ENCODE peak calls at places on chromosome 12, in six cellular contexts. One of them, this sample, is unnamed.

GRCh38 chr12:54749191-54749818 is 101.1 kb upstream of the DCD start:
- DNase-seq in stomach: no peak
- DNase-seq in tibial nerve: peak
- DNase-seq in uterus: no peak
- DNase-seq in NB4: peak
- DNase-seq in adrenal gland: no peak
- DNase-seq in this sample: peak

GRCh38 chr12:105955976-105956375 is 182.8 kb downstream of the NUAK1 start:
- DNase-seq in NB4: no peak
- DNase-seq in tibial nerve: no peak
- DNase-seq in stomach: no peak
- DNase-seq in adrenal gland: no peak
- DNase-seq in uterus: no peak
- DNase-seq in this sample: no peak

GRCh38 chr12:116295327-116296263 is 18.1 kb upstream of the MED13L start:
- DNase-seq in NB4: no peak
- DNase-seq in adrenal gland: no peak
- DNase-seq in uterus: no peak
- DNase-seq in stomach: no peak
- DNase-seq in tibial nerve: no peak
- DNase-seq in this sample: no peak

GRCh38 chr12:108525681-108526080 is 10.6 kb downstream of the FICD start:
- DNase-seq in NB4: no peak
- DNase-seq in tibial nerve: no peak
- DNase-seq in uterus: no peak
- DNase-seq in stomach: no peak
- DNase-seq in adrenal gland: no peak
- DNase-seq in this sample: no peak

GRCh38 chr12:102376251-102376747 is 104.1 kb downstream of the IGF1 start:
- DNase-seq in tibial nerve: no peak
- DNase-seq in uterus: peak
- DNase-seq in stomach: no peak
- DNase-seq in adrenal gland: no peak
- DNase-seq in NB4: no peak
- DNase-seq in this sample: no peak

GRCh38 chr12:131103614-131104463 is 150.1 kb downstream of the ADGRD1 start:
- DNase-seq in uterus: peak
- DNase-seq in adrenal gland: peak
- DNase-seq in tibial nerve: no peak
- DNase-seq in NB4: no peak
- DNase-seq in stomach: peak
- DNase-seq in this sample: no peak

GRCh38 chr12:61647566-61647965 is 612.6 kb upstream of the USP15 start:
- DNase-seq in adrenal gland: no peak
- DNase-seq in NB4: no peak
- DNase-seq in stomach: no peak
- DNase-seq in uterus: no peak
- DNase-seq in tibial nerve: no peak
- DNase-seq in this sample: no peak

GRCh38 chr12:25518512-25518911 is 34.6 kb downstream of the LMNTD1 start:
- DNase-seq in NB4: peak
- DNase-seq in stomach: no peak
- DNase-seq in uterus: no peak
- DNase-seq in adrenal gland: no peak
- DNase-seq in tibial nerve: no peak
- DNase-seq in this sample: no peak

GRCh38 chr12:31519525-31519924 is 71.4 kb downstream of the DENND5B start:
- DNase-seq in stomach: no peak
- DNase-seq in adrenal gland: no peak
- DNase-seq in tibial nerve: no peak
- DNase-seq in NB4: no peak
- DNase-seq in uterus: no peak
- DNase-seq in this sample: no peak

GRCh38 chr12:90951418-90952110 is 3.4 kb downstream of the CCER1 start:
- DNase-seq in tibial nerve: no peak
- DNase-seq in NB4: no peak
- DNase-seq in uterus: no peak
- DNase-seq in stomach: no peak
- DNase-seq in adrenal gland: no peak
- DNase-seq in this sample: no peak

GRCh38 chr12:123401753-123402683 is 18.1 kb downstream of the KMT5A start:
- DNase-seq in tibial nerve: no peak
- DNase-seq in uterus: no peak
- DNase-seq in stomach: no peak
- DNase-seq in NB4: no peak
- DNase-seq in adrenal gland: no peak
- DNase-seq in this sample: no peak
- H3K4me3 ChIP-seq in tibial nerve: no peak
- H3K4me3 ChIP-seq in uterus: no peak
- H3K4me3 ChIP-seq in stomach: no peak
- H3K4me3 ChIP-seq in NB4: no peak
- H3K4me3 ChIP-seq in adrenal gland: no peak
- H3K4me3 ChIP-seq in this sample: no peak

GRCh38 chr12:68335462-68335861 is 3.3 kb upstream of the MDM1 start:
- DNase-seq in stomach: no peak
- DNase-seq in uterus: no peak
- DNase-seq in adrenal gland: no peak
- DNase-seq in NB4: no peak
- DNase-seq in tibial nerve: no peak
- DNase-seq in this sample: no peak

GRCh38 chr12:68331500-68331868 is 678 bp downstream of the MDM1 start:
- DNase-seq in uterus: no peak
- DNase-seq in NB4: no peak
- DNase-seq in adrenal gland: no peak
- DNase-seq in tibial nerve: no peak
- DNase-seq in stomach: no peak
- DNase-seq in this sample: no peak

GRCh38 chr12:68332726-68333630 is 816 bp upstream of the MDM1 start:
- DNase-seq in adrenal gland: no peak
- DNase-seq in NB4: no peak
- DNase-seq in uterus: no peak
- DNase-seq in tibial nerve: no peak
- DNase-seq in stomach: no peak
- DNase-seq in this sample: no peak

GRCh38 chr12:68334136-68334535 is 2.0 kb upstream of the MDM1 start:
- DNase-seq in stomach: no peak
- DNase-seq in adrenal gland: no peak
- DNase-seq in NB4: peak
- DNase-seq in tibial nerve: no peak
- DNase-seq in uterus: no peak
- DNase-seq in this sample: peak

DNA sequence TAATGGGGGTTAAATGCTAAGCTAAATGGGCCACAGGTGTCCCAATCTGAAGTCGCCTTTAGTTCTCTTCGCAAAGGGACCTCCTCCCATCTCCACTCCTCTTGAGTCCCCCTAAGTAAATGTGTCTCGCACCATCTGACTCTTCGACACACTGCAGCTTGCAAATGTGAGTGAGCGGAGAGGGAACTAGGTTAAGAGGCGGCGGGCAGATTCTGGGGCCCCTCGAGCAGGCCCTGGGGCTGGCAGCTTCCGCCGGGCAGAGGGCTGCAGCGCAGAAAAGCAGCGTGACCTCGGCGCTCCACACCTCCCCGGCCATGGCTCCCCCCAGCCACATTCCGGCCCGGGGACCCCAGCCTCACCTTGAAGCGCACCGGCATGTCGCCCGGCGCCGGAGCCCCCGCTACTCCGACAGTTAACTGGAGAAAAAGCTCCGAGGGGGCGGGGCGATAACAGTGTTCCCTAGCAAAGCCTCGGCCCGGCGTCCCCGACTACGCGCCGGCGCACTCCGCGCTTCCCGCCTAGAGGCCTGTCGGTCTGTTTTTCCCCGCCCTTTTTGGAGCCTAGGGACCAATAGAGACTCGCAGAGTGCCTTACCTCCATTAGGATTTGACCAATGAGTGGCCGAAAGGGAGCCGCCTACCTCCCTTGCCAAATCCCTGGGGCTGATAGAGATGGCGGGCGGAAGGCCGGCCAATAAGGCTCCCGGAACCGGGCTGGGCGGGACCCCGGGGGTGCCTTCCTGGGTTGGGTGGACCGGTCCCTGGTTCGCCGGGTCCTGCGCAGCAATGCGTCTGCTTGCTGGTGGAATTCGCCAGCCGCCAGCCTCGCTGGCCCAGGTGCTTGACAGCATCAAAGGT is at the start of gene MDM1:
- DNase-seq in uterus: peak
- DNase-seq in adrenal gland: peak
- DNase-seq in stomach: peak
- DNase-seq in tibial nerve: peak
- DNase-seq in NB4: peak
- DNase-seq in this sample: peak
- TF ChIP-seq POLR2A in uterus: peak
- TF ChIP-seq POLR2A in adrenal gland: no peak
- TF ChIP-seq POLR2A in stomach: no peak
- TF ChIP-seq POLR2A in tibial nerve: no peak
- TF ChIP-seq POLR2A in NB4: no peak
- TF ChIP-seq POLR2A in this sample: no peak

GRCh38 chr12:700061-700460 is 36.8 kb upstream of the NINJ2 start:
- DNase-seq in NB4: no peak
- DNase-seq in uterus: no peak
- DNase-seq in tibial nerve: no peak
- DNase-seq in adrenal gland: no peak
- DNase-seq in stomach: no peak
- DNase-seq in this sample: no peak
- TF ChIP-seq CTCF in NB4: no peak
- TF ChIP-seq CTCF in uterus: no peak
- TF ChIP-seq CTCF in tibial nerve: no peak
- TF ChIP-seq CTCF in adrenal gland: no peak
- TF ChIP-seq CTCF in stomach: no peak
- TF ChIP-seq CTCF in this sample: no peak

GRCh38 chr12:46452061-46452615 is 79.6 kb upstream of the SLC38A2 start:
- DNase-seq in NB4: no peak
- DNase-seq in tibial nerve: no peak
- DNase-seq in stomach: no peak
- DNase-seq in adrenal gland: no peak
- DNase-seq in uterus: no peak
- DNase-seq in this sample: no peak

GRCh38 chr12:46451276-46452021 is 78.9 kb upstream of the SLC38A2 start:
- DNase-seq in tibial nerve: no peak
- DNase-seq in uterus: no peak
- DNase-seq in stomach: no peak
- DNase-seq in NB4: no peak
- DNase-seq in adrenal gland: no peak
- DNase-seq in this sample: no peak

GRCh38 chr12:46453428-46453827 is 80.9 kb upstream of the SLC38A2 start:
- DNase-seq in uterus: no peak
- DNase-seq in stomach: no peak
- DNase-seq in NB4: no peak
- DNase-seq in adrenal gland: no peak
- DNase-seq in tibial nerve: no peak
- DNase-seq in this sample: no peak

GRCh38 chr12:46454981-46455380 is 82.4 kb upstream of the SLC38A2 start:
- DNase-seq in stomach: no peak
- DNase-seq in uterus: no peak
- DNase-seq in adrenal gland: no peak
- DNase-seq in NB4: no peak
- DNase-seq in tibial nerve: no peak
- DNase-seq in this sample: no peak

DNA sequence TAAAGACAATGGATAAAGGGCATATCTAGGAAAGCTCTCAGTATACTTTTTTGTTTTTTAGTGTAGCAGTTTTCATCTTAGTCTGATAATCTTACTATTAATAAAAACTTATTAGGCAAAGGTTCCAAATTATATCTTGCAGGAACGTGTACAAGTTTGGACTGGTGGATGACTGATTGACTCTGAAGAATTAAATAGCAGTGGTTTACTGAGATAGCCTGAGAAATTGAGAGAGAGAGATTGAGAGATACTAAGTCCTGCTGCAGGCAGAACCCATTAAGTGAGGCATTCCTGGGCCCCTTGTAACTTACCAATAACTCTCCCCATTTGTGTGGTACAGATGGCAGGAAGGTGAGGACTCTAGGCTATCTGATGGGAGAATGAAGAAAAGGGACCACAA is 80.2 kb upstream of the SLC38A2 start:
- DNase-seq in stomach: no peak
- DNase-seq in adrenal gland: no peak
- DNase-seq in tibial nerve: no peak
- DNase-seq in NB4: no peak
- DNase-seq in uterus: no peak
- DNase-seq in this sample: no peak
- H3K4me3 ChIP-seq in stomach: no peak
- H3K4me3 ChIP-seq in adrenal gland: no peak
- H3K4me3 ChIP-seq in tibial nerve: no peak
- H3K4me3 ChIP-seq in NB4: no peak
- H3K4me3 ChIP-seq in uterus: no peak
- H3K4me3 ChIP-seq in this sample: no peak

DNA sequence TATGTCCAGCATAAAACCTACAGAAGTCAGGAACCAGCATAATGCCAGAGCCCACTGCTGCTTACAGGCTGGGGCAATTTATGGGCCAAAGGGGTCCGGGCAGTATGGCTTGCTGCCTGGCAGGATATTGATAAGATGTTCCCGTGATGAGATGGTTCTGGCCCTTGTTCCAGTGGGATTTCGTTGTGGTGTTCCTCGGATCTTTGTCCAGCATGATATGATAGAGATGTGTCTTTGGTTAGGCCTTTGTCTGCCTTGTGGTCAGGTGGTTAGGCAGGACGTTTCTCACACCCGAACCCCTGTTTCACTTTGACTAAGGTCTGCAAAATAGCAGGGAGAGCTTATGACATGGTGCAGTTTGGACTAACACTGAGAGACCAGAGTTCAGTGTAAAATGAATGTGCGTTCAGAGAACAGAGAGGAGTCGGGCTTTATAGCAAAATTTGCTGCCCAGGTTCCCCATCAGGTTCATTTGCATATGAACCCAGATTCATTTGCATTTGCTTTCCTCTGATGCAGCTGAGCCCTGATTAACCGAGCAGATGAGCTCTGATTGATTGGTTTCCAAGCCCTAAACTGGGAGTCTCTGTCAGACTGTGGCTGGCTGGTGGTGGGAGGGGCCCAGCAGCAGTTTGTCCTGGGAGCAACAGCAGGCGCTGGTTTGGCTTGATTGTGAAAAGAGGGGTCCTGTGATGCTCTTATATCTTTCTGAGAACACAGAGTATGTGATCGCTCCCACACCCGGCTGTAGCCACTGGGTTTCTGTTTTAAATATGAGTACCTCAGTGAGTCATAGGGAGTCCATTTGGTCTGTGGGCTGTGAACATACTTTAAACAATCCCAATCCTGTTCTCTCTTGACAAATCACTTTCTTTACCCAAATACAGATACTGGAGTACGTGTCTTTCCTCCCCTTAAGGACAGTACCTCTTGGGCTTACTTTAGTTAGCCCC is 156.3 kb upstream of the PZP start:
- DNase-seq in stomach: no peak
- DNase-seq in adrenal gland: no peak
- DNase-seq in tibial nerve: no peak
- DNase-seq in NB4: no peak
- DNase-seq in uterus: no peak
- DNase-seq in this sample: no peak
- TF ChIP-seq POLR2A in stomach: no peak
- TF ChIP-seq POLR2A in adrenal gland: no peak
- TF ChIP-seq POLR2A in tibial nerve: no peak
- TF ChIP-seq POLR2A in NB4: no peak
- TF ChIP-seq POLR2A in uterus: no peak
- TF ChIP-seq POLR2A in this sample: no peak

GRCh38 chr12:113221181-113221996 is at the start of gene TPCN1:
- DNase-seq in stomach: peak
- DNase-seq in NB4: peak
- DNase-seq in tibial nerve: peak
- DNase-seq in adrenal gland: peak
- DNase-seq in uterus: peak
- DNase-seq in this sample: peak
- TF ChIP-seq CTCF in stomach: no peak
- TF ChIP-seq CTCF in NB4: no peak
- TF ChIP-seq CTCF in tibial nerve: peak
- TF ChIP-seq CTCF in adrenal gland: peak
- TF ChIP-seq CTCF in uterus: no peak
- TF ChIP-seq CTCF in this sample: no peak

GRCh38 chr12:202081-202731 is 11.8 kb downstream of the SLC6A12 start:
- DNase-seq in uterus: no peak
- DNase-seq in tibial nerve: no peak
- DNase-seq in adrenal gland: no peak
- DNase-seq in stomach: no peak
- DNase-seq in NB4: no peak
- DNase-seq in this sample: no peak
- H3K4me3 ChIP-seq in uterus: no peak
- H3K4me3 ChIP-seq in tibial nerve: no peak
- H3K4me3 ChIP-seq in adrenal gland: no peak
- H3K4me3 ChIP-seq in stomach: no peak
- H3K4me3 ChIP-seq in NB4: no peak
- H3K4me3 ChIP-seq in this sample: no peak